ENCODE peak calls at places on chromosomes 13 and 19, in seven cellular contexts. X is effector memory CD4-positive, alpha-beta T cell; N is GM23338; M is tibial artery; F is psoas muscle; Z is CD8-positive, alpha-beta memory T cell; Y is CD4-positive, alpha-beta memory T cell. U is an unnamed sample.
A peak's percentile ranks its signal among the peaks of the same experiment; 100 is the strongest.

GRCh38 chr19:58498316-58499020 is 13.3 kb downstream of the SLC27A5 start:
- DNase-seq in X (no peak), N (no peak), M (no peak), F (peak; percentile 70), Z (no peak), Y (no peak), U (no peak)

GRCh38 chr13:100495455-100495854 is 93.1 kb downstream of the GGACT start:
- DNase-seq in X (no peak), N (no peak), M (no peak), F (no peak), Z (no peak), Y (no peak), U (no peak)

GRCh38 chr13:42524487-42525034 is 49.4 kb upstream of the TNFSF11 start:
- DNase-seq in X (no peak), N (no peak), M (no peak), F (no peak), Z (no peak), Y (no peak), U (no peak)

GRCh38 chr13:113220877-113221276 is 11.5 kb downstream of the CUL4A start:
- DNase-seq in X (no peak), N (peak; percentile 22), M (no peak), F (no peak), Z (no peak), Y (peak; percentile 18), U (no peak)

GRCh38 chr13:87122551-87122950 is 548.6 kb upstream of the SLITRK5 start:
- DNase-seq in X (no peak), N (no peak), M (no peak), F (no peak), Z (no peak), Y (no peak), U (no peak)

GRCh38 chr19:38020331-38020730 is 113.3 kb downstream of the SIPA1L3 start:
- DNase-seq in X (no peak), N (no peak), M (no peak), F (no peak), Z (no peak), Y (no peak), U (no peak)

GRCh38 chr13:46006688-46007452 is 45.7 kb downstream of the ZC3H13 start:
- DNase-seq in X (no peak), N (no peak), M (no peak), F (no peak), Z (no peak), Y (no peak), U (no peak)

GRCh38 chr13:51397262-51397933 is 55.4 kb downstream of the INTS6 start:
- DNase-seq in X (no peak), N (peak; percentile 52), M (peak; percentile 51), F (peak; percentile 51), Z (no peak), Y (no peak), U (no peak)

GRCh38 chr19:11580665-11581418 is 3.4 kb upstream of the ACP5 start:
- DNase-seq in X (no peak), N (no peak), M (no peak), F (no peak), Z (no peak), Y (no peak), U (no peak)

GRCh38 chr19:29260477-29261317 is 47.7 kb upstream of the UQCRFS1 start:
- DNase-seq in X (no peak), N (peak; percentile 75), M (no peak), F (no peak), Z (no peak), Y (no peak), U (peak; percentile 17)

GRCh38 chr19:12867120-12868099 is 13.8 kb downstream of the DNASE2 start:
- DNase-seq in X (no peak), N (peak; percentile 94), M (no peak), F (peak; percentile 66), Z (peak; percentile 41), Y (peak; percentile 45), U (no peak)

GRCh38 chr13:101416181-101417042 is at the start of gene NALCN:
- DNase-seq in X (no peak), N (peak; percentile 59), M (no peak), F (peak; percentile 54), Z (no peak), Y (no peak), U (peak; percentile 77)

GRCh38 chr13:95740921-95741320 is 64.0 kb downstream of the DNAJC3 start:
- DNase-seq in X (no peak), N (no peak), M (no peak), F (no peak), Z (no peak), Y (no peak), U (no peak)

GRCh38 chr19:8210660-8211101 is 1.5 kb downstream of the CERS4 start:
- DNase-seq in X (no peak), N (no peak), M (no peak), F (no peak), Z (no peak), Y (no peak), U (no peak)

GRCh38 chr19:41548954-41549688 is 26.8 kb upstream of the CEACAM21 start:
- DNase-seq in X (peak; percentile 55), N (peak; percentile 55), M (no peak), F (no peak), Z (peak; percentile 59), Y (peak; percentile 75), U (no peak)

GRCh38 chr19:18021121-18021755 is 13.3 kb downstream of the ARRDC2 start:
- DNase-seq in X (peak; percentile 71), N (no peak), M (peak; percentile 93), F (peak; percentile 97), Z (peak; percentile 61), Y (peak; percentile 57), U (peak; percentile 94)

GRCh38 chr13:51532736-51533197 is 51.5 kb upstream of the WDFY2 start:
- DNase-seq in X (no peak), N (peak; percentile 67), M (no peak), F (no peak), Z (no peak), Y (no peak), U (no peak)

GRCh38 chr19:44371815-44372480 is 15.5 kb upstream of the ZNF112 start:
- DNase-seq in X (no peak), N (no peak), M (no peak), F (no peak), Z (no peak), Y (no peak), U (no peak)

GRCh38 chr19:45142728-45143115 is 18.1 kb downstream of the NKPD1 start:
- DNase-seq in X (no peak), N (no peak), M (no peak), F (no peak), Z (no peak), Y (no peak), U (no peak)

GRCh38 chr13:105465251-105465650 is 1070.2 kb downstream of the EFNB2 start:
- DNase-seq in X (no peak), N (no peak), M (no peak), F (no peak), Z (no peak), Y (no peak), U (no peak)

GRCh38 chr19:45863840-45864628 is at the start of gene FOXA3:
- DNase-seq in X (peak; percentile 37), N (peak; percentile 84), M (no peak), F (peak; percentile 70), Z (peak; percentile 46), Y (peak; percentile 49), U (no peak)

GRCh38 chr13:73765651-73766384 is 368.4 kb downstream of the KLF12 start:
- DNase-seq in X (peak; percentile 59), N (peak; percentile 87), M (peak; percentile 74), F (peak; percentile 83), Z (peak; percentile 67), Y (peak; percentile 78), U (no peak)

GRCh38 chr19:55703790-55704215 is 28.8 kb downstream of the EPN1 start:
- DNase-seq in X (no peak), N (peak; percentile 86), M (no peak), F (no peak), Z (no peak), Y (peak; percentile 17), U (no peak)

DNA sequence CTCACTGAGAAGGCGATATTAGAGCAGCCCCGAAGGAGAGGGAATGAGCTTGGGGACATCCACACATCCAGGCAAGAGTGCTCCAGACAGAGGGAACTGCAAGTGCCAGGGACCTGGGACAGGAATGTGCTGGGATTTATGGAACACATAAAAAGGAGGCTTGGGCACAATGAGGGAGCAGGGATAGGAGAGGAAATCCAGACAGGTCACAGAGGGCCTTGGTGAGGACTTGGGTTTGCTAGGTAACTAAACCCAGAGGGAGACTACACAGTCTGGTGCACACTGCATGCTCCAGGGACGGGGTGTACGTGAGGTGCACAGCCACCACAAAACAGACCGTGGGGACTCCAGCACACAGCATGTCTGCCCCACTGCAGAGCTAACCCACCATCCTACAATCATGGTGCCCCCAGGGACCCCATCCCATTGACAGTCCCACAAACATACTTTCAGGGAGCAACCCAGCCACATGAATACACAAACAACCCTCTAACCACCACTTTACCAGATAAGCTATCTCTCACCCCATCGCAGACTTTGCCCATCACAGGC is 5.6 kb upstream of the ZFP36 start:
- DNase-seq in X (no peak), N (no peak), M (no peak), F (no peak), Z (no peak), Y (no peak), U (peak; percentile 72)
- H3K27ac ChIP-seq in X (peak overlapping the region; percentile 100), N (peak overlapping the region; percentile 100), M (peak overlapping the region; percentile 100), F (peak overlapping the region; percentile 96), Z (peak overlapping the region; percentile 99), Y (peak overlapping the region; percentile 100), U (peak overlapping the region; percentile 99)

DNA sequence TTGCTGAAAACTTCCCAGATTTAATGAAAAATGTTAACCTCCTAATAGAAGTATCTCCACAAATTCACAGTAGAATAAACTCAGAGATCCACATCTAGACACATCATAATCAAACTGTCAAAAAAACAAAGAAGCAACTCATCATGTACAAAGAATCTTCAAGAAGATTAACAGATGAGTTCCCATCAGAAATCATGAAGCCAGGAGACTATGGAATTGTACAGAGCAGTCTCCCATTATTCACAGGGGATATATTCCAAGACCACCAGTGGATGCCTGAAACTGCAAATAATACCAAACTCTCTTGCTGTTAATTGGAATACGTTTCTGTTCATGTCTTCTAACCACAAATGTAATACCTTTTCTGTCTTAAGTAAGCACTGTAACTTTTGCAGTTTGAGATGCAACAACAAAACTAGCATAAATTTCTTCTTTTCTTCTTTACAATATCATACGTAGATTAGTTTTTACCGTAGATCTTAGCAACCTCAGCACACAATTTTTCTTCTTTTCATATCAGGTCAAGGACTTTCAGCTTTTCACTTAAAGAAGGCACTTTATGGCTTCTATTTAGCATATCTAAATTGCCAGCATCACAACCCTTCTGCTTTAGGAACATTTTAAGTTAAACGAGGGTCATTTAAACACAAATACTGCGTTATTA is 70.3 kb upstream of the MIR17HG start:
- DNase-seq in X (no peak), N (no peak), M (no peak), F (no peak), Z (no peak), Y (no peak), U (no peak)
- H3K4me3 ChIP-seq in X (no peak overlapping the region), N (no peak overlapping the region), M (no peak overlapping the region), F (no peak overlapping the region), Z (no peak overlapping the region), Y (no peak overlapping the region), U (no peak overlapping the region)

DNA sequence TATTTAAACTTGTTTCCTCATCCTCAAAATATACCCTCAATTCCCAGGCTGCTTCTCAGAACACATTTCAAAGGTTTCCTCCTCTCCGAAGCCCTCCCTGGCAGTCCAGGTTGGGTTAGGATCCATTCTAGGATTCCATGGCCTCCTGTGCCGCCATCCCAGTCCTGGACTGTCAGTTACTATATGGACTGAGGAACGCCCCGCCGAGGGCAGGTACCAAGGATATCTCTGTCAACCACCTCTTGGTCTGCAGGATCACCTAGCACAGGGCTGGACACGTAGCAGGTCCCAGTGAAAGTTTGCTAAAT is 1.5 kb upstream of the SERTAD3 start:
- DNase-seq in X (no peak), N (no peak), M (no peak), F (no peak), Z (no peak), Y (no peak), U (no peak)
- H3K27ac ChIP-seq in X (no peak overlapping the region), N (peak overlapping the region; percentile 92), M (no peak overlapping the region), F (no peak overlapping the region), Z (peak overlapping the region; percentile 98), Y (no peak overlapping the region), U (no peak overlapping the region)

GRCh38 chr13:27379694-27380596 is 44.5 kb upstream of the GTF3A start:
- DNase-seq in X (no peak), N (peak; percentile 91), M (peak; percentile 35), F (peak; percentile 76), Z (peak; percentile 25), Y (peak; percentile 39), U (no peak)
- H3K4me3 ChIP-seq in X (no peak overlapping the region), N (no peak overlapping the region), M (no peak overlapping the region), F (no peak overlapping the region), Z (no peak overlapping the region), Y (no peak overlapping the region), U (no peak overlapping the region)